ENCODE peak calls at places on chromosomes 5 and 9, in six cellular contexts. C is IMR-90, X is epithelial cell of esophagus, V is pancreas, U is HFF-Myc, F is SK-N-SH. S is an unnamed sample.

GRCh38 chr5:179668404-179668803 is 12.4 kb downstream of the CBY3 start:
- DNase-seq in F (peak; percentile 52), U (peak; percentile 19), C (peak; percentile 54), V (peak; percentile 51), X (peak; percentile 59), S (peak; percentile 4)

GRCh38 chr5:33482335-33482734 is 41.6 kb downstream of the TARS1 start:
- DNase-seq in U (no peak), C (no peak), X (no peak), F (no peak), V (no peak), S (no peak)

GRCh38 chr9:28583832-28584231 is 1010.6 kb upstream of the C9orf72 start:
- DNase-seq in V (no peak), X (no peak), C (no peak), F (no peak), U (no peak), S (no peak)

GRCh38 chr5:137215261-137215660 is 283.9 kb downstream of the SPOCK1 start:
- DNase-seq in X (no peak), V (no peak), C (no peak), U (no peak), F (no peak), S (no peak)

GRCh38 chr9:69762527-69762926 is 2.7 kb upstream of the PTAR1 start:
- DNase-seq in X (no peak), F (no peak), V (no peak), U (no peak), C (peak; percentile 48), S (no peak)

GRCh38 chr5:143019157-143019556 is 249.0 kb downstream of the ARHGAP26 start:
- DNase-seq in C (no peak), V (no peak), U (no peak), X (no peak), F (no peak), S (no peak)

GRCh38 chr5:73419414-73420390 is 28.9 kb downstream of the FOXD1 start:
- DNase-seq in X (peak; percentile 23), F (peak; percentile 60), V (no peak), U (peak; percentile 47), C (peak; percentile 86), S (peak; percentile 30)

GRCh38 chr9:71587576-71588362 is 180.5 kb downstream of the CEMIP2 start:
- DNase-seq in F (no peak), V (no peak), U (no peak), C (peak; percentile 53), X (peak; percentile 86), S (no peak)

GRCh38 chr5:10639846-10640368 is 76.0 kb downstream of the ANKRD33B start:
- DNase-seq in U (no peak), F (no peak), C (no peak), X (no peak), V (no peak), S (no peak)

GRCh38 chr5:173457482-173457881 is 129.3 kb upstream of the STC2 start:
- DNase-seq in F (no peak), X (no peak), C (no peak), V (no peak), U (no peak), S (no peak)

GRCh38 chr9:124871156-124871561 is 9.2 kb downstream of the ARPC5L start:
- DNase-seq in V (no peak), F (no peak), C (no peak), U (no peak), X (no peak), S (no peak)

GRCh38 chr9:112665347-112665746 is 52.6 kb downstream of the INIP start:
- DNase-seq in X (peak; percentile 36), V (no peak), U (no peak), F (no peak), C (peak; percentile 47), S (no peak)
- TF ChIP-seq CTCF in X (peak; percentile 51), V (no peak), U (peak; percentile 26), F (peak; percentile 52), C (peak; percentile 49), S (peak; percentile 37)

GRCh38 chr5:98319299-98320011 is 454.0 kb upstream of the RGMB start:
- DNase-seq in U (no peak), C (no peak), V (no peak), X (no peak), F (no peak), S (no peak)
- H3K4me3 ChIP-seq in U (no peak overlapping the region), C (no peak overlapping the region), V (no peak overlapping the region), X (no peak overlapping the region), F (no peak overlapping the region), S (no peak overlapping the region)

GRCh38 chr5:163807781-163808180 is 302.4 kb downstream of the MAT2B start:
- DNase-seq in U (no peak), V (no peak), F (no peak), C (peak; percentile 82), X (no peak), S (no peak)
- TF ChIP-seq CTCF in U (no peak), V (no peak), F (no peak), C (no peak), X (no peak), S (no peak)

DNA sequence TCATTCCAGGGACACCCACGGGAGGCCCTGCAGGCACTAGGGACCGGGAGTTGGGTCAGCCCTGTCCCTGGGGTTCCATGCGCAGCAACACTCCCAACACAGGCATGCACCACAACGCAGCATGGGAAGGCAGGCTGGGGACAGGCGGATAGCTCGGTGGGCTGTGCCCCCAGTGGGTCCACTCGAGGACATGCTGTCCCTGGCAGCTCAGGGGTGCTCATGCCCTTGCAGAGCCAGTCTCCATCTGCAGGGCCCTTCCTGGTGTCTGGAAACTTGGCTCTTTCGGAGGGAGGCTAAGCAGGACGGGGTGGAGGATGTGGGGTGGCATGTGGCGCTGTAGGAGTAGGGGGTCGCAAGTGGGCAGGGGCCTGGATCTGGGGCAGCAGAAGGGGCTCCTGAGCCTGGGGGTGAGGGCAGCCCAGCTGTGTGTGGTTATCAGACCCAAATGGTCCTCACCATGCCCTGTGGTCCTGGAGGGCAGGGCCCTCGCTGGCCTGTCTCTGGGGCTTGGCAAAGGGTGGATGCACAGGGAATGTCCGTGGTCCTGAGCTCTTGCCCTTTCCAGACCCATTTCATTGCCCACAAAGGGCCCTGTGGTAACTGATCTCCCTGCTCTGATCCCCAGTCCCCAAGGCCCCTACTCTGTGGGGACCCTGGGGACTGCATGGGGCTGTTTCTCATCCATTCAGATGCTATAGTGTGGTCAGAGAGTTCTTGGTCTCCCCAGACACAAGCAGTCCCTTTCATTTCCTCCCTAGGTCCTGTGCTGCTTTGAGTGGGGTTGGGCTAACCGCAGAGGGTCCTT is 90.3 kb upstream of the PHYKPL start:
- DNase-seq in U (no peak), F (no peak), C (no peak), V (no peak), X (no peak), S (no peak)
- H3K4me3 ChIP-seq in U (no peak overlapping the region), F (no peak overlapping the region), C (no peak overlapping the region), V (no peak overlapping the region), X (no peak overlapping the region), S (no peak overlapping the region)

DNA sequence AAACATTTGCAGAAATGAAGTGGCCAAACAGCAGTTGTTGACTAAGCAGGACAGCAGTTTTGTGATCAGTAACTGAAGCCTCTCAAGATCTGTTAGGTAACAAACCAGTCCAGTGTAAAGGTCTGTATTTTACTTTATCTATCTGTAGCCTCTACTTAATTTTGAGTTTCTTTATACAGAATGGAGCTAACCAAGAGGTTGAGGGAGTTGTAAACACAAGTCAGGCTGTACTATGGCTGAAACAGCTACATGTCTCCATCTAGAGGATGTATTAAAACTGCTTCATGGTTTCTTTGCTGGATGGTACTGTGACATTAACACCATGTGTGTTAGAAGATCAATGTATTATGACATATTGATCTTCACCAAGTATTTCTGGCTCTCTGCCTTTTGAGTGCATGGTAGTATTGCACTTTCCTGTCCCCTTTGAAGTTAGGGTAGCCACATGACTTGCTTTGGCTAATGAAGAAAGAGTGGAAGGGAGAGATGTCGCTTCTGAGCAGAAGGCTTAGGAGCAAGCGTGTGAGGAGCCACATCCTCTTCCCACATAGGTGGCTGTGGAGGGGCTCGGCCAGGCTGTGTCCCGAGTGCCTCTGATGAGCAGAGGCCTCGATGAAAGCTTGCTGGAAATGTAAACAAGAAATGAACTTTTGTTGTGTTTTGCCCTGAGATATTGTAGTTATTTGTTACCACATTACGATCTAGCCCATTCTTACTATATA is 105.6 kb upstream of the PCA3 start:
- DNase-seq in C (peak; percentile 76), U (peak; percentile 57), V (no peak), F (no peak), X (peak; percentile 65), S (no peak)
- TF ChIP-seq CTCF in C (peak; percentile 83), U (peak; percentile 50), V (peak; percentile 40), F (peak; percentile 76), X (peak; percentile 69), S (peak; percentile 62)

GRCh38 chr9:18492612-18493011 is 18.7 kb downstream of the ADAMTSL1 start:
- DNase-seq in V (no peak), X (no peak), C (no peak), U (no peak), F (no peak), S (no peak)
- H3K4me3 ChIP-seq in V (no peak overlapping the region), X (no peak overlapping the region), C (no peak overlapping the region), U (no peak overlapping the region), F (no peak overlapping the region), S (no peak overlapping the region)

DNA sequence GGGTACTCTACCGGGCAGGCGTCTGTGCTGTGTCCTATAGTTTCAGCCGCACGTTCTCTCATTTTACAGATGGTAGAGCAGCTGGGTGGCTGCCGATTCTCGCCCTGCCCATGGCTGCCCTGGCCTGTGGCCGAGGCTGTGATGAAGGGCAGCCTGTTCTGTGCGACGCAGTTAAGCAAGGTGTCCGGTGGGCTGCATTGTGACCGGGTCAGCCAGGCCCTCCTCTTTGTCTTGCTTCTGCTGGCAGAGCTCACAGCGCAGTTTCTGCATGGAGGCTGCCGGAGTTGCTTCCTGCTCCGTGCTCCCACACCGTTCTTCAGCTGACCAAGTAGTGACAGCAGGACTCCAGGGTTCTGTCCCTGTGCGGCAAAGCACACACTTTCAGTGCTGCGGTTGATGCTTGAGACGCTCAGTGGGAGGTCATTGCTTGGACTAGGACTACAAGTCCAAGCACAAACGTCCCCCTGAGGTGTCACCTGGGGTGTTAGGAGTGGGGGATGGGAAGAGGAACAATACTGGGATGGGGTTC is 58.0 kb downstream of the GADD45G start:
- DNase-seq in U (no peak), F (no peak), C (no peak), V (peak; percentile 30), X (no peak), S (no peak)
- TF ChIP-seq CTCF in U (no peak), F (no peak), C (no peak), V (no peak), X (no peak), S (no peak)

GRCh38 chr9:93136011-93136440 is 2.0 kb upstream of the NINJ1 start:
- DNase-seq in U (no peak), V (no peak), C (peak; percentile 58), F (no peak), X (peak; percentile 55), S (no peak)
- H3K4me3 ChIP-seq in U (no peak overlapping the region), V (no peak overlapping the region), C (no peak overlapping the region), F (no peak overlapping the region), X (no peak overlapping the region), S (no peak overlapping the region)

GRCh38 chr5:57277085-57277484 is 103.2 kb downstream of the GPBP1 start:
- DNase-seq in X (peak; percentile 33), U (no peak), V (no peak), C (peak; percentile 40), F (peak; percentile 8), S (no peak)
- TF ChIP-seq CTCF in X (peak; percentile 14), U (no peak), V (no peak), C (peak; percentile 55), F (peak; percentile 58), S (peak; percentile 23)